ENCODE peak calls at places on chromosomes 3 and 15, in nine cellular contexts. C is foreskin fibroblast; J is body of pancreas; I is CD4-positive, alpha-beta T cell; B is colonic mucosa; Q is HCT116; M is OCI-LY7; X is endodermal cell; V is GM12865. R is an unnamed sample.

GRCh38 chr3:127483902-127484591 is 106.5 kb downstream of the TPRA1 start:
- DNase-seq in B (no peak), V (peak; percentile 80), I (no peak), M (no peak), X (peak; percentile 16), J (no peak), C (no peak), Q (no peak), R (peak; percentile 21)

GRCh38 chr3:141413387-141414140 is 45.3 kb downstream of the ZBTB38 start:
- DNase-seq in C (peak; percentile 73), M (no peak), J (no peak), B (no peak), Q (no peak), V (no peak), X (no peak), I (no peak), R (no peak)

GRCh38 chr3:187958432-187959003 is 195.4 kb upstream of the LPP start:
- DNase-seq in Q (no peak), B (no peak), C (no peak), M (peak; percentile 97), V (no peak), I (peak; percentile 54), J (peak; percentile 10), X (no peak), R (no peak)

GRCh38 chr15:97085806-97086205 is 755.3 kb downstream of the NR2F2 start:
- DNase-seq in C (no peak), J (no peak), V (no peak), B (no peak), X (no peak), Q (no peak), M (no peak), I (no peak), R (no peak)

GRCh38 chr3:107684431-107684925 is 161.7 kb downstream of the BBX start:
- DNase-seq in I (no peak), Q (no peak), V (no peak), X (peak; percentile 62), M (no peak), J (no peak), C (no peak), B (no peak), R (no peak)

GRCh38 chr3:117355566-117355965 is 646.0 kb downstream of the TUSC7 start:
- DNase-seq in C (peak; percentile 34), I (no peak), Q (no peak), M (no peak), J (peak; percentile 28), X (peak; percentile 72), B (peak; percentile 20), V (peak; percentile 4), R (no peak)

GRCh38 chr3:41866298-41866697 is 95.6 kb downstream of the ULK4 start:
- DNase-seq in J (no peak), X (no peak), I (no peak), B (no peak), C (no peak), Q (no peak), M (no peak), V (no peak), R (no peak)

GRCh38 chr3:127092368-127092767 is 100.6 kb upstream of the PRR23E start:
- DNase-seq in C (no peak), X (no peak), V (no peak), I (no peak), Q (no peak), J (no peak), B (no peak), M (no peak), R (no peak)

GRCh38 chr3:112775011-112775742 is 71.5 kb downstream of the CD200R1L start:
- DNase-seq in C (peak; percentile 83), J (peak; percentile 25), I (no peak), B (no peak), M (no peak), Q (no peak), V (no peak), X (no peak), R (no peak)

GRCh38 chr15:60589728-60590127 is 110.8 kb upstream of the ICE2 start:
- DNase-seq in B (no peak), I (no peak), X (no peak), M (no peak), V (no peak), J (no peak), Q (no peak), C (no peak), R (no peak)

GRCh38 chr3:115804722-115805121 is 181.4 kb downstream of the GAP43 start:
- DNase-seq in V (no peak), Q (no peak), M (no peak), J (no peak), X (no peak), I (no peak), B (no peak), C (peak; percentile 86), R (no peak)

GRCh38 chr15:61003683-61004299 is 225.3 kb downstream of the RORA start:
- DNase-seq in V (no peak), M (no peak), C (peak; percentile 9), I (no peak), X (no peak), Q (no peak), J (no peak), B (no peak), R (no peak)

GRCh38 chr3:176931991-176932390 is 265.3 kb downstream of the TBL1XR1 start:
- DNase-seq in J (no peak), Q (no peak), M (no peak), X (no peak), B (no peak), I (no peak), C (no peak), V (no peak), R (no peak)

GRCh38 chr15:31302029-31302657 is 24.5 kb upstream of the KLF13 start:
- DNase-seq in C (no peak), B (no peak), M (no peak), X (peak; percentile 33), Q (no peak), J (no peak), V (no peak), I (no peak), R (peak; percentile 14)

GRCh38 chr15:101710806-101711205 is 13.5 kb downstream of the TARS3 start:
- DNase-seq in C (peak; percentile 64), V (no peak), I (no peak), J (no peak), M (no peak), B (no peak), X (no peak), Q (no peak), R (no peak)

GRCh38 chr3:66241466-66241865 is 20.7 kb downstream of the SLC25A26 start:
- DNase-seq in C (no peak), J (no peak), V (no peak), Q (no peak), I (no peak), X (no peak), M (no peak), B (no peak), R (no peak)

GRCh38 chr3:66233033-66233432 is 12.2 kb downstream of the SLC25A26 start:
- DNase-seq in J (no peak), I (no peak), X (no peak), V (no peak), M (no peak), B (no peak), Q (no peak), C (no peak), R (no peak)

GRCh38 chr3:66237551-66237950 is 16.8 kb downstream of the SLC25A26 start:
- DNase-seq in B (no peak), V (no peak), X (no peak), C (no peak), M (no peak), I (no peak), Q (no peak), J (no peak), R (no peak)

GRCh38 chr3:66239513-66240135 is 18.8 kb downstream of the SLC25A26 start:
- DNase-seq in M (no peak), J (no peak), V (peak; percentile 30), X (no peak), Q (no peak), C (no peak), B (no peak), I (no peak), R (no peak)

DNA sequence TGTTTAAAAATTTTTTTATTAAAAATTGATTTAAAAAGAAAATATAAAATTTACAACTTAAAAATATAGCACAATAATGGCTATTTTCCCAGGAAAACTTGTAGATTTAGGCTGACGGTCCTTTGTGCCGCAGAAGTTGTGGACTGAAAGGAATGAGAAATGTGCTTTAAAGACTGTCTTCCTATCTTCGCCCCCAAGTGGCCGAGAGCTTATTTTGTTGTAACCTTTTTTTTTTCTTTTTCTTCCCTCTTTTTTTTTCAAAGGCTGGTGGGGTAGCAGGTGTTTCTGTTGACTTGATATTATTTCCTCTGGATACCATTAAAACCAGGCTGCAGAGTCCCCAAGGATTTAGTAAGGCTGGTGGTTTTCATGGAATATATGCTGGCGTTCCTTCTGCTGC is 15.5 kb downstream of the SLC25A26 start:
- DNase-seq in Q (peak; percentile 2), I (no peak), J (no peak), M (peak; percentile 16), C (peak; percentile 29), B (no peak), V (no peak), X (peak; percentile 58), R (no peak)
- TF ChIP-seq CTCF in Q (no peak), I (no peak), J (no peak), M (peak; percentile 65), C (peak; percentile 11), B (no peak), V (no peak), X (peak; percentile 77), R (no peak)

GRCh38 chr15:63166219-63166618 is 8.9 kb upstream of the RPS27L start:
- DNase-seq in B (no peak), C (no peak), I (no peak), X (no peak), J (no peak), M (peak; percentile 45), V (peak; percentile 26), Q (no peak), R (no peak)
- TF ChIP-seq CTCF in B (no peak), C (no peak), I (peak; percentile 38), X (no peak), J (no peak), M (peak; percentile 67), V (no peak), Q (no peak), R (peak; percentile 56)

DNA sequence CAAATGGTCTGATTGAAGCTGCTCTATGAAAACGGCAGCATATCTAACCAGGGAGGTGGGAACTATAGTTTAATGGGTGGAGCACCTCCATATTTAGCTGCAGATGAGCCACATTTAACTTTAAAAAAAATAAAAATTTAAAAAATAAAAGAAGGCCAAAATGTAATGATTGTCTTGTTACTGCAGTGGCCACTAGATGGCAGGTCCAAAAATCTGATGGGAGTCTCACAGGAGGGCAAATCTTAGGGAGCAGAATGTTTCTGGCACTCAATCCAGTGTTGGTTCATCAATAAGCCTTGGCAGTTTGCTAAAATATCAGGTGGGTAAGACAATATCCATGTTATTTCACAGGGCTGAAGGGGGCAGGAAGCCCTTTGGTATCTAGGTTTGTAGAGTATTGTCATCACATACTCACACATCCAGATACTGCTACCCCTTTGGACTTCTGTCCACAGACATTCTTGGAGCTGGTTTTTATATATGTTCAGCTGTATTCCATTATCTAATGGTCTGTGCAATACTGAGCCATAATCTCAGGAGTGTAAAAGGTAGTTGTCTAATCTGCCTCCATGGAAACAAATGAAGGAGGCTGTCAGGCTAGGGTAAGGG is 233.3 kb downstream of the TIGIT start:
- DNase-seq in C (peak; percentile 61), M (peak; percentile 2), I (no peak), V (peak; percentile 22), B (no peak), J (no peak), X (no peak), Q (no peak), R (no peak)
- TF ChIP-seq CTCF in C (peak; percentile 68), M (peak; percentile 77), I (peak; percentile 28), V (peak; percentile 47), B (peak; percentile 19), J (no peak), X (peak; percentile 82), Q (peak; percentile 67), R (peak; percentile 22)

GRCh38 chr3:132006605-132007204 is 28.1 kb downstream of the CPNE4 start:
- DNase-seq in I (no peak), J (peak; percentile 40), X (peak; percentile 84), V (peak; percentile 40), B (peak; percentile 28), C (peak; percentile 79), Q (peak; percentile 13), M (peak; percentile 37), R (no peak)
- TF ChIP-seq CTCF in I (no peak), J (no peak), X (peak; percentile 83), V (peak; percentile 65), B (peak; percentile 31), C (peak; percentile 52), Q (peak; percentile 64), M (peak; percentile 81), R (peak; percentile 75)